ENCODE peak calls at places on chromosomes 11 and 22, in eight cellular contexts. E is naive thymus-derived CD8-positive, alpha-beta T cell; T is CD8-positive, alpha-beta memory T cell; Q is body of pancreas; C is activated gamma-delta T cell treated with anti-CD3 and anti-CD28 coated beads, Interleukin-2, amount 50 U/mL, for 16 hours; L is fibroblast of lung; I is stimulated activated CD4-positive, alpha-beta T cell treated with anti-CD3 and anti-CD28 coated beads, Interleukin-4, amount 100 ng/mL, for 4 hours; J is right cardiac atrium. G is an unnamed sample.

GRCh38 chr11:48055292-48056132 is 75.2 kb downstream of the PTPRJ start:
- DNase-seq in C (peak), I (no peak), T (peak), L (peak), Q (peak), J (no peak), E (peak), G (peak)

GRCh38 chr22:48944756-48945620 is 882.7 kb downstream of the BRD1 start:
- DNase-seq in T (no peak), L (no peak), I (no peak), J (no peak), C (no peak), E (no peak), Q (no peak), G (no peak)

GRCh38 chr22:44365832-44366231 is 53.1 kb upstream of the SHISAL1 start:
- DNase-seq in L (no peak), E (no peak), J (peak), Q (no peak), C (no peak), T (peak), I (no peak), G (no peak)

GRCh38 chr11:125569913-125570621 is 790 bp downstream of the EI24 start:
- DNase-seq in E (no peak), Q (peak), T (no peak), I (no peak), C (no peak), L (peak), J (no peak), G (no peak)

GRCh38 chr22:49574205-49574604 is 253.5 kb downstream of the BRD1 start:
- DNase-seq in Q (no peak), C (no peak), J (no peak), E (no peak), I (no peak), L (no peak), T (no peak), G (no peak)

GRCh38 chr11:61007971-61008896 is 36.8 kb downstream of the CD6 start:
- DNase-seq in E (no peak), Q (peak), C (no peak), L (no peak), I (no peak), T (no peak), J (no peak), G (no peak)

GRCh38 chr11:64759722-64760719 is at the start of gene PYGM:
- DNase-seq in T (peak), I (no peak), J (peak), L (peak), C (no peak), E (no peak), Q (no peak), G (no peak)

GRCh38 chr11:86773878-86774277 is 26.5 kb upstream of the PRSS23 start:
- DNase-seq in T (no peak), Q (no peak), E (no peak), L (no peak), I (no peak), C (no peak), J (no peak), G (no peak)

GRCh38 chr11:121458551-121458950 is 5.8 kb upstream of the SORL1-AS1 start:
- DNase-seq in Q (no peak), J (no peak), T (no peak), E (no peak), C (no peak), L (no peak), I (no peak), G (no peak)

GRCh38 chr11:104151404-104152204 is 12.3 kb downstream of the PDGFD start:
- DNase-seq in T (no peak), I (no peak), E (no peak), J (no peak), C (no peak), Q (no peak), L (peak), G (no peak)

GRCh38 chr22:17832665-17833064 is 58.4 kb upstream of the BID start:
- DNase-seq in Q (no peak), E (no peak), J (no peak), L (no peak), T (no peak), I (no peak), C (no peak), G (no peak)

GRCh38 chr11:77027275-77027674 is 6.9 kb upstream of the B3GNT6 start:
- DNase-seq in E (no peak), L (peak), C (no peak), I (no peak), Q (no peak), J (no peak), T (no peak), G (no peak)

GRCh38 chr11:127056338-127056971 is 55.9 kb upstream of the KIRREL3 start:
- DNase-seq in L (no peak), E (no peak), C (no peak), I (no peak), T (no peak), J (no peak), Q (no peak), G (no peak)

G was measured in Caki2.